ENCODE peak calls at places on chromosome 4, in ten cellular contexts. U is AG04450, E is nephron progenitor cell, H is psoas muscle, O is body of pancreas, F is bronchial epithelial cell, B is B cell, Y is PC-3, P is BJ, W is astrocyte of the spinal cord. C is an unnamed sample.

GRCh38 chr4:110636677-110637407 is 14.0 kb upstream of the PITX2 start:
- DNase-seq in U (no peak), P (no peak), W (no peak), O (no peak), E (peak), Y (no peak), H (peak), F (no peak), B (no peak), C (no peak)

GRCh38 chr4:86218721-86219481 is 141.0 kb downstream of the MAPK10 start:
- DNase-seq in H (no peak), B (no peak), P (no peak), W (peak), Y (peak), E (no peak), O (no peak), F (peak), U (peak), C (no peak)

GRCh38 chr4:61223385-61223784 is 23.3 kb downstream of the ADGRL3 start:
- DNase-seq in Y (peak), H (no peak), E (no peak), P (no peak), U (no peak), W (no peak), F (peak), B (no peak), O (no peak), C (no peak)

GRCh38 chr4:143559757-143560147 is 46.2 kb downstream of the SMARCA5 start:
- DNase-seq in O (no peak), B (peak), F (no peak), W (no peak), P (no peak), Y (no peak), E (no peak), U (no peak), H (no peak), C (no peak)

GRCh38 chr4:78545275-78546246 is 6.0 kb upstream of the ANXA3 start:
- DNase-seq in E (no peak), H (no peak), U (no peak), W (no peak), F (no peak), Y (peak), P (no peak), O (no peak), B (no peak), C (no peak)

GRCh38 chr4:183987987-183988392 is 82.9 kb downstream of the STOX2 start:
- DNase-seq in O (peak), U (peak), P (peak), B (no peak), Y (peak), F (peak), W (peak), E (peak), H (peak), C (peak)

GRCh38 chr4:180059216-180059881 is 2183.9 kb upstream of the TENM3 start:
- DNase-seq in O (peak), H (peak), U (no peak), F (no peak), E (peak), Y (no peak), B (peak), W (peak), P (no peak), C (no peak)

GRCh38 chr4:114600672-114601071 is 2.1 kb downstream of the UGT8 start:
- DNase-seq in F (no peak), O (no peak), H (no peak), P (no peak), U (no peak), B (no peak), W (peak), E (no peak), Y (no peak), C (no peak)

GRCh38 chr4:185352741-185353140 is 43.0 kb downstream of the LRP2BP start:
- DNase-seq in U (no peak), F (no peak), H (no peak), Y (no peak), O (no peak), P (no peak), B (no peak), W (no peak), E (no peak), C (no peak)

GRCh38 chr4:150369434-150370141 is 212.4 kb upstream of the MAB21L2 start:
- DNase-seq in F (no peak), U (no peak), Y (no peak), P (no peak), H (no peak), W (no peak), E (no peak), O (no peak), B (no peak), C (no peak)

GRCh38 chr4:176478076-176478475 is 158.3 kb downstream of the SPCS3 start:
- DNase-seq in P (no peak), Y (no peak), E (no peak), B (no peak), F (no peak), W (no peak), O (no peak), U (no peak), H (no peak), C (no peak)

GRCh38 chr4:24160358-24160757 is 270.5 kb upstream of the PPARGC1A start:
- DNase-seq in E (no peak), P (no peak), O (no peak), W (no peak), Y (no peak), U (no peak), B (no peak), F (peak), H (no peak), C (no peak)

GRCh38 chr4:17623451-17624001 is 9.1 kb downstream of the MED28 start:
- DNase-seq in F (no peak), B (no peak), O (no peak), E (no peak), U (peak), H (no peak), W (no peak), Y (no peak), P (peak), C (no peak)

GRCh38 chr4:151797131-151797530 is 36.3 kb upstream of the GATB start:
- DNase-seq in E (no peak), W (peak), U (no peak), H (no peak), F (peak), Y (peak), B (no peak), P (no peak), O (no peak), C (no peak)

GRCh38 chr4:128381748-128382559 is 94.3 kb upstream of the PGRMC2 start:
- DNase-seq in B (no peak), O (no peak), U (no peak), W (no peak), Y (no peak), E (no peak), F (no peak), H (no peak), P (no peak), C (no peak)

DNA sequence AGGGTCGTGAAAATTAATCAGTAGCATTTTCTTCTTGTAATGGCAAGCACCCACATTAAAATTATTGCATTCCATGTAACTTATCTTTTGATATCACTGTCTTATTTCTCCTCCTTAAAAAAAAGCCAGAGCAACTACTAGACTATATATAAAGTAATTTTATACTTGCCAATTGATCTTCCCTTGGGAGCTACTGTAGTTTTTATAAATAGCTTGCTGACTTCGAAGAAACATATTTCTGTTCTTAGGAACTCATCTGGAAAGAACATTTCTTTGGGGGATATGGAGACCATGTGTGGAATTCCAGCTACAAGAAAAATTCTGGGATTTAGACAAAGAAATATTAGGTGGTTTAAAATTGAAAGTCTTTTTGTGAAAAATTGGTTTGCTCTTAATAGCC is 94.8 kb downstream of the BMPR1B start:
- DNase-seq in O (no peak), P (no peak), Y (no peak), H (no peak), W (no peak), B (no peak), E (no peak), F (no peak), U (no peak), C (no peak)
- TF ChIP-seq CTCF in O (no peak), P (no peak), Y (no peak), H (no peak), W (no peak), B (no peak), E (no peak), F (no peak), U (no peak), C (no peak)

GRCh38 chr4:91502365-91502764 is 801.4 kb upstream of the GRID2 start:
- DNase-seq in E (no peak), B (no peak), W (peak), H (no peak), P (no peak), U (no peak), O (no peak), F (peak), Y (peak), C (no peak)
- TF ChIP-seq CTCF in E (peak), B (no peak), W (no peak), H (no peak), P (no peak), U (no peak), O (no peak), F (peak), Y (peak), C (no peak)

GRCh38 chr4:130747842-130748241 is 1651.9 kb downstream of the C4orf33 start:
- DNase-seq in E (no peak), O (no peak), H (no peak), B (no peak), W (peak), Y (peak), U (no peak), F (peak), P (no peak), C (no peak)
- TF ChIP-seq CTCF in E (peak), O (peak), H (no peak), B (no peak), W (peak), Y (peak), U (no peak), F (no peak), P (no peak), C (no peak)

DNA sequence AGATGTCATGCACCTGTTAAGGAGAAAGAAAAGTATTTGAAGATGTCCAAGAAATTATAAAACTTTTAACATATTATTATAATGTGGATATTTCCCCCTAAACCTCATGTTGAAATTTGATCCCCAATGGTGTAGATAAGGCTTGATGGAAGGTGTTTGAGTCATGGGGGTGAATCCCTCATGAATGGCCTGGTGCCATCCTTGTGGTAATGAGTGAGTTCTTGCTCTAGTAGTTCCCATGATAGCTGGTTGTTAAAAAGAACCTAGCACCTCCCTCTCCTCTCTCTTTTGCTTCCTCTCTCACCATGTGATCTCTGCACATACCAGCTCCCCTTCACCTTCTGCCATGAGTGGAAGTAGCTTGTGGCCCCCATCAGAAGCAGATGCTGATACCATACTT is 176.6 kb upstream of the NR3C2 start:
- DNase-seq in U (no peak), F (peak), H (no peak), P (no peak), O (no peak), W (peak), B (no peak), Y (peak), E (no peak), C (no peak)
- TF ChIP-seq CTCF in U (no peak), F (no peak), H (no peak), P (no peak), O (no peak), W (no peak), B (no peak), Y (no peak), E (no peak), C (no peak)

C was measured in CD14-positive monocyte.